ENCODE peak calls at places on chromosomes 11 and 22, in five cellular contexts. K, R, H, V and C are unnamed samples.

GRCh38 chr11:46315783-46316563 is 31.3 kb upstream of the DGKZ start:
- DNase-seq in K (no peak), R (no peak), H (no peak), V (no peak), C (no peak)

GRCh38 chr11:15793032-15793996 is 563.0 kb downstream of the SOX6 start:
- DNase-seq in K (no peak), R (no peak), H (no peak), V (no peak), C (no peak)

GRCh38 chr11:134949716-134950115 is 537.7 kb upstream of the B3GAT1 start:
- DNase-seq in K (no peak), R (no peak), H (no peak), V (no peak), C (no peak)

GRCh38 chr11:60498399-60498798 is 5.8 kb downstream of the MS4A12 start:
- DNase-seq in K (no peak), R (no peak), H (no peak), V (no peak), C (no peak)

GRCh38 chr11:12803086-12803826 is 129.0 kb downstream of the TEAD1 start:
- DNase-seq in K (no peak), R (no peak), H (no peak), V (no peak), C (no peak)

GRCh38 chr11:69674267-69674885 is 777 bp downstream of the LTO1 start:
- DNase-seq in K (peak; percentile 85), R (no peak), H (peak; percentile 25), V (no peak), C (peak; percentile 55)

GRCh38 chr11:76609736-76610370 is 60.7 kb downstream of the LRRC32 start:
- DNase-seq in K (peak; percentile 74), R (no peak), H (no peak), V (no peak), C (no peak)

GRCh38 chr11:131909426-131910200 is 539.2 kb downstream of the NTM start:
- DNase-seq in K (no peak), R (no peak), H (no peak), V (no peak), C (no peak)

GRCh38 chr11:85602551-85603218 is 24.5 kb downstream of the DLG2 start:
- DNase-seq in K (no peak), R (no peak), H (no peak), V (no peak), C (no peak)

GRCh38 chr11:71432761-71433647 is 15.2 kb downstream of the DHCR7 start:
- DNase-seq in K (peak; percentile 57), R (no peak), H (no peak), V (no peak), C (no peak)

GRCh38 chr22:23781533-23781932 is 5.2 kb upstream of the SMARCB1 start:
- DNase-seq in K (no peak), R (peak; percentile 32), H (peak; percentile 65), V (no peak), C (no peak)

GRCh38 chr22:43152355-43153071 is 1.2 kb downstream of the TSPO start:
- DNase-seq in K (no peak), R (no peak), H (no peak), V (peak; percentile 91), C (no peak)

GRCh38 chr11:17141156-17141555 is 63.7 kb upstream of the RPS13 start:
- DNase-seq in K (no peak), R (no peak), H (no peak), V (no peak), C (no peak)

GRCh38 chr11:5618807-5619206 is 6.0 kb upstream of the TRIM34 start:
- DNase-seq in K (no peak), R (no peak), H (no peak), V (no peak), C (no peak)

GRCh38 chr11:86669424-86669823 is 3.0 kb downstream of the ME3 start:
- DNase-seq in K (no peak), R (no peak), H (no peak), V (no peak), C (no peak)